ENCODE peak calls at places on chromosomes 5 and 9, in five cellular contexts. M is foreskin fibroblast, R is esophagus squamous epithelium, P is activated B cell treated with CpG ODN at 0.5 μM for 24 hours, D is spleen. L is an unnamed sample.

GRCh38 chr9:88433583-88434240 is 45.5 kb downstream of the SPIN1 start:
- DNase-seq in M (peak), R (no peak), P (no peak), D (no peak), L (no peak)

GRCh38 chr5:55154893-55155292 is 5.1 kb upstream of the GPX8 start:
- DNase-seq in M (peak), R (no peak), P (no peak), D (no peak), L (no peak)

GRCh38 chr5:160930361-160930760 is 78.3 kb upstream of the ATP10B start:
- DNase-seq in M (no peak), R (no peak), P (no peak), D (no peak), L (no peak)

GRCh38 chr9:1013018-1013417 is 36.6 kb downstream of the DMRT3 start:
- DNase-seq in M (no peak), R (no peak), P (no peak), D (no peak), L (peak)

GRCh38 chr9:129919836-129920235 is 84.6 kb downstream of the USP20 start:
- DNase-seq in M (no peak), R (no peak), P (no peak), D (no peak), L (no peak)

GRCh38 chr5:137035480-137035878 is 463.6 kb downstream of the SPOCK1 start:
- DNase-seq in M (no peak), R (no peak), P (no peak), D (no peak), L (no peak)

GRCh38 chr5:159316519-159317383 is 13.5 kb downstream of the IL12B start:
- DNase-seq in M (peak), R (no peak), P (no peak), D (no peak), L (no peak)

GRCh38 chr9:83327323-83327722 is 210.9 kb downstream of the FRMD3 start:
- DNase-seq in M (no peak), R (no peak), P (no peak), D (no peak), L (no peak)

GRCh38 chr5:72509401-72509800 is 2.2 kb upstream of the ZNF366 start:
- DNase-seq in M (no peak), R (no peak), P (no peak), D (peak), L (no peak)

GRCh38 chr5:37889612-37890317 is 49.9 kb upstream of the GDNF start:
- DNase-seq in M (peak), R (no peak), P (no peak), D (no peak), L (no peak)

GRCh38 chr9:966936-967335 is 9.5 kb upstream of the DMRT3 start:
- DNase-seq in M (no peak), R (no peak), P (no peak), D (no peak), L (no peak)

GRCh38 chr5:159010611-159011497 is 88.9 kb downstream of the EBF1 start:
- DNase-seq in M (no peak), R (no peak), P (no peak), D (peak), L (no peak)

GRCh38 chr5:114450516-114450909 is 88.6 kb downstream of the KCNN2 start:
- DNase-seq in M (no peak), R (no peak), P (no peak), D (no peak), L (no peak)

GRCh38 chr5:103271570-103272289 is 13.2 kb downstream of the MACIR start:
- DNase-seq in M (no peak), R (no peak), P (no peak), D (no peak), L (no peak)

GRCh38 chr9:113781381-113781780 is 94.7 kb upstream of the ZNF618 start:
- DNase-seq in M (no peak), R (no peak), P (no peak), D (no peak), L (no peak)

GRCh38 chr5:166165600-166165999 is 2125.8 kb upstream of the WWC1 start:
- DNase-seq in M (no peak), R (no peak), P (no peak), D (no peak), L (no peak)

GRCh38 chr5:87190687-87191086 is 77.0 kb upstream of the RASA1 start:
- DNase-seq in M (no peak), R (no peak), P (no peak), D (no peak), L (no peak)

GRCh38 chr9:98924971-98925820 is 18.5 kb upstream of the COL15A1 start:
- DNase-seq in M (no peak), R (no peak), P (no peak), D (no peak), L (no peak)

GRCh38 chr9:137602661-137603060 is 2.8 kb upstream of the ARRDC1 start:
- DNase-seq in M (no peak), R (no peak), P (no peak), D (no peak), L (peak)

GRCh38 chr9:131567910-131568309 is 22.6 kb downstream of the PRRT1B start:
- DNase-seq in M (no peak), R (no peak), P (no peak), D (no peak), L (no peak)

GRCh38 chr9:123637940-123638634 is 282.1 kb downstream of the CRB2 start:
- DNase-seq in M (no peak), R (no peak), P (no peak), D (no peak), L (no peak)

GRCh38 chr9:19642256-19642655 is 146.6 kb downstream of the SLC24A2 start:
- DNase-seq in M (no peak), R (no peak), P (no peak), D (no peak), L (no peak)

GRCh38 chr9:811101-811531 is 30.4 kb upstream of the DMRT1 start:
- DNase-seq in M (peak), R (no peak), P (no peak), D (no peak), L (no peak)

GRCh38 chr9:89362647-89363310 is 44.5 kb downstream of the SECISBP2 start:
- DNase-seq in M (no peak), R (no peak), P (no peak), D (no peak), L (no peak)

GRCh38 chr9:76198336-76198735 is 195.9 kb downstream of the RFK start:
- DNase-seq in M (peak), R (no peak), P (no peak), D (no peak), L (no peak)

GRCh38 chr9:112332977-112333638 is at the start of gene PTBP3:
- DNase-seq in M (peak), R (peak), P (peak), D (peak), L (peak)

GRCh38 chr5:158119852-158120708 is 261.1 kb upstream of the CLINT1 start:
- DNase-seq in M (peak), R (no peak), P (no peak), D (no peak), L (no peak)

GRCh38 chr9:36169166-36169565 is at the start of gene CCIN:
- DNase-seq in M (no peak), R (no peak), P (no peak), D (no peak), L (no peak)

GRCh38 chr9:133948571-133949485 is 43.3 kb downstream of the VAV2 start:
- DNase-seq in M (no peak), R (no peak), P (no peak), D (peak), L (no peak)

GRCh38 chr5:68709229-68709628 is 384.6 kb upstream of the SLC30A5 start:
- DNase-seq in M (no peak), R (no peak), P (no peak), D (no peak), L (no peak)

GRCh38 chr5:34751807-34752736 is 86.9 kb upstream of the TTC23L start:
- DNase-seq in M (no peak), R (no peak), P (no peak), D (no peak), L (no peak)

GRCh38 chr5:72453260-72453775 is 53.9 kb downstream of the ZNF366 start:
- DNase-seq in M (no peak), R (no peak), P (no peak), D (no peak), L (no peak)

GRCh38 chr9:83405674-83406255 is 132.4 kb downstream of the FRMD3 start:
- DNase-seq in M (no peak), R (no peak), P (no peak), D (no peak), L (no peak)

GRCh38 chr5:179241764-179242370 is 103.4 kb downstream of the ADAMTS2 start:
- DNase-seq in M (no peak), R (no peak), P (no peak), D (peak), L (no peak)

GRCh38 chr5:14213813-14214585 is 70.9 kb downstream of the TRIO start:
- DNase-seq in M (no peak), R (no peak), P (no peak), D (no peak), L (no peak)

DNA sequence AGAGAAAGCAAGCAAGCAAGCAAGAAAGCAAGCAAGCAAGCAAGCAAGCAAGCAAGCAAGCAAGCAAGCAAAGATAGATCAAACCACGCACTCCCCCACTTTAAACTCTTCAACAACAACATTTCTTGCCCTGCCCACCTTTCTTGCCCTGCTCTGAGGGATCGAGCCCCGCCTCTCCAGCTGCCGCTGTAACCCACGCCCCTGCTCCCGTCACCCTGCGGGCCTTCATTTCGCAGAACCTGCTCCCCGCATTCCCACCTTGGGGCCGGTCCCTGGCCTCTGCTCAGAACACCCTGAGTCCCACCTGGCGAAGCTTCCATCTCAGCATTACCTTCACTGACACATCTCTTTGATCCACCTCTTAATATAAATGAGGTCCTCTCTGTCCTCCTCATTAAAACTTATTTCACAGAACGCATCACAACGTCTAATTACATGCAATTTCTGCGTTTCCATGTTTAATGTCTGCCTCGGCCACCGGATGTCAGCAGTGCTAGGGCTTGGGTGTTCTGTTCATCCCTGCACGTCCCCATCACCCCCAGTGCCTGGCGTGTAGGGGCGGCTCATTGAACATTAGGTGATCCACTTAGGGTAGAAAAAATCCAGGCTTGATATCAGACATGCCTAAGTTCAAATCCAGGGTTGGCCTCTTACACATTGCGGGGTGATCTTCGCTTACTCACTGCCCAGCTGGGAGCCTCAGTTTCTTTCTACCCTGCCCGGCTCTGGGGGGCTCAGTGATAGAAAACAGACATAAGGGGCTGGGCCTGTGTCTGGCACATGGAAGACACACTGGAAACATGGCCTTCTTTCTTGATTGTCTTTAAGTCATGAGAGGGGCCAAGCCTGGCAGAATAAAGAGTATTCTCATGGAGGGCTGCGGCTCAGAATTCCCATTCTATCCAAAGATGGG is 187.6 kb downstream of the DAB2IP start:
- DNase-seq in M (no peak), R (no peak), P (no peak), D (peak), L (no peak)
- TF ChIP-seq CTCF in M (no peak), R (no peak), P (no peak), D (no peak), L (no peak)

GRCh38 chr5:149227168-149227826 is 44.4 kb upstream of the AFAP1L1 start:
- DNase-seq in M (peak), R (no peak), P (no peak), D (no peak), L (no peak)

GRCh38 chr5:149223081-149223848 is 48.4 kb upstream of the AFAP1L1 start:
- DNase-seq in M (no peak), R (no peak), P (no peak), D (no peak), L (no peak)

GRCh38 chr5:149224282-149224681 is 47.4 kb upstream of the AFAP1L1 start:
- DNase-seq in M (no peak), R (no peak), P (no peak), D (no peak), L (no peak)

GRCh38 chr5:149229298-149229937 is 42.2 kb upstream of the AFAP1L1 start:
- DNase-seq in M (no peak), R (no peak), P (no peak), D (no peak), L (no peak)

DNA sequence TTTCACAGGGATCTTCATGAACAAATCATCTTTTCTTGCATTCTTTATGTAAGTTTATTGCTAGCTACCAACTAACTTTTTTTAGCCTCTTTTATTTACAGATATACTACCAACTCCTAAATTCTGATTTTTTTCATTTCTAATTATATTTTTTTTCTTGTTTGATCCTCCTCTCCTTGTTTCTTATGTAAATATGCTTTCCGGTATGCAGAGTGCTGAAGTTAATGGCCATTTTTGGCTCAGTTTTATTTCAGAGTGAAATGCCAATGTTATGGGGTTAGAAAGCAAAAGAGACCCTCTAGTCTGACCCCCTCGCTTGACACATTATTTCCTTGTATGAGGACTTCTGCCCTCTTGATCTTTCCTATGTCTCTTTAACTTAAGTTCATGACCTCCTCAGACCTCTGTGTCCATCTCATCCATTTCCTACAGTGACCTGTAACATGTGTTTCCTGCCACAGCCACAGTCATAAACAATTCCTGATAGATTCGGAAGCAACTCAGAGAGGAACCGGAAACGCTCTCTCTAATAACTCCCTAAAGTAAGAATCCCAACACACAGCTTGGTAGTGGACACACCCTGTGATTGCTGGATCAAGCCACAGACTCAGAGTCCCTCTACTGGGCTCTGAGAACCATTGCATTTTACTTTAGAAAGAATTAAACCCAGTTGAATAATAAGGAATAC is 42.9 kb upstream of the AFAP1L1 start:
- DNase-seq in M (peak), R (no peak), P (no peak), D (no peak), L (no peak)
- TF ChIP-seq CTCF in M (peak), R (peak), P (no peak), D (peak), L (peak)

GRCh38 chr5:171855798-171856772 is 70.5 kb downstream of the SMIM23 start:
- DNase-seq in M (no peak), R (no peak), P (no peak), D (no peak), L (no peak)

GRCh38 chr5:171855265-171855664 is 69.6 kb downstream of the SMIM23 start:
- DNase-seq in M (no peak), R (no peak), P (no peak), D (no peak), L (no peak)

GRCh38 chr5:171861383-171861782 is 75.8 kb downstream of the SMIM23 start:
- DNase-seq in M (no peak), R (no peak), P (no peak), D (no peak), L (no peak)

GRCh38 chr5:171857537-171857936 is 71.9 kb downstream of the SMIM23 start:
- DNase-seq in M (no peak), R (no peak), P (no peak), D (no peak), L (no peak)

GRCh38 chr5:171858303-171858702 is 72.7 kb downstream of the SMIM23 start:
- DNase-seq in M (no peak), R (no peak), P (no peak), D (no peak), L (no peak)
- TF ChIP-seq CTCF in M (peak), R (peak), P (no peak), D (no peak), L (peak)

GRCh38 chr5:59666709-59667108 is 226.8 kb downstream of the PDE4D start:
- DNase-seq in M (no peak), R (no peak), P (no peak), D (no peak), L (no peak)
- TF ChIP-seq CTCF in M (no peak), R (no peak), P (no peak), D (no peak), L (no peak)

DNA sequence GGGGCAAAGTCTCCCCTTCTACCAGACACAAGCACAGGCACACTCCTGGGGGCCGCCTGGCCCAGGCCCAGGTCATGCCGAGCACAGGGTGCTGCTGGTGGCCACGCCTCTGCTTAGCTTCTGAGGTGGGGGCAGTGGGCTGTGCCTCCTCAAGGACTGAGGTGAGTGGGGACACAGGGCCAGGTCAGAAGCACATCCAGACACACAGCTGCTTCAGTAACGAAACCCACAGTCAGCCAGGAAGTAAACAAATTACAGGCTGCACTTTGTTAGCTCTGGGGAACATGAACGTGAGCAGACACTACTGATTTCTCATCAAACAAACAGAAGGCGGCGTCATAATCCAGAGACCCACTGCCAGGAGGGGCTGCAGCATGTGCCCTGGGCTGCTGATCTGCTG is 192.4 kb downstream of the HSPA4 start:
- DNase-seq in M (no peak), R (no peak), P (no peak), D (peak), L (no peak)
- TF ChIP-seq CTCF in M (no peak), R (no peak), P (no peak), D (no peak), L (no peak)

DNA sequence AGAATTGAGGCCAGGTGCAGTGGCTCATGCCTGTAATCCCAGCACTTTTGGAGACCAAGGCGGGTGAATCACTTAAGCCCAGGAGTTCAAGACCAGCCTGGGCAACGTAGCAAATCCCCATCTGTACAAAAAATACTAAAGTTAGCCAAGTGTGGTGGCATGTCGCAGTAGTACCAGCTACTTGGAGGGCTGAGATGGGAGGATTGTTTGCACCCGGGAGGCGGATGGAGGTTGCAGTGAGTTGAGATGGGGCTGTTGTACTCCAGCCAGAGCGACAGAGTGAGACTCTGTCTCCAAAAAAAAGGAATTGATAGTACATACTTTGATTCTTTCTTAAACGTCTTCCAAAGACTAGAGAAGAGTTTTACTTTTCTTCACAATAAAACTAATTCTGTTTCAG is 132.1 kb upstream of the GRHPR start:
- DNase-seq in M (no peak), R (no peak), P (no peak), D (no peak), L (no peak)
- TF ChIP-seq CTCF in M (no peak), R (no peak), P (no peak), D (no peak), L (no peak)

GRCh38 chr5:138336952-138337684 is 948 bp upstream of the FAM53C start:
- DNase-seq in M (peak), R (no peak), P (no peak), D (no peak), L (peak)

GRCh38 chr5:138339464-138339863 is 1.4 kb downstream of the FAM53C start:
- DNase-seq in M (no peak), R (no peak), P (no peak), D (no peak), L (no peak)

GRCh38 chr5:138337685-138338410 is at the start of gene FAM53C:
- DNase-seq in M (peak), R (peak), P (peak), D (peak), L (peak)

GRCh38 chr5:138339086-138339456 is 1.0 kb downstream of the FAM53C start:
- DNase-seq in M (no peak), R (no peak), P (no peak), D (no peak), L (no peak)

GRCh38 chr5:138338411-138339085 is 482 bp downstream of the FAM53C start:
- DNase-seq in M (no peak), R (no peak), P (peak), D (no peak), L (no peak)
- TF ChIP-seq CTCF in M (no peak), R (no peak), P (no peak), D (no peak), L (no peak)

DNA sequence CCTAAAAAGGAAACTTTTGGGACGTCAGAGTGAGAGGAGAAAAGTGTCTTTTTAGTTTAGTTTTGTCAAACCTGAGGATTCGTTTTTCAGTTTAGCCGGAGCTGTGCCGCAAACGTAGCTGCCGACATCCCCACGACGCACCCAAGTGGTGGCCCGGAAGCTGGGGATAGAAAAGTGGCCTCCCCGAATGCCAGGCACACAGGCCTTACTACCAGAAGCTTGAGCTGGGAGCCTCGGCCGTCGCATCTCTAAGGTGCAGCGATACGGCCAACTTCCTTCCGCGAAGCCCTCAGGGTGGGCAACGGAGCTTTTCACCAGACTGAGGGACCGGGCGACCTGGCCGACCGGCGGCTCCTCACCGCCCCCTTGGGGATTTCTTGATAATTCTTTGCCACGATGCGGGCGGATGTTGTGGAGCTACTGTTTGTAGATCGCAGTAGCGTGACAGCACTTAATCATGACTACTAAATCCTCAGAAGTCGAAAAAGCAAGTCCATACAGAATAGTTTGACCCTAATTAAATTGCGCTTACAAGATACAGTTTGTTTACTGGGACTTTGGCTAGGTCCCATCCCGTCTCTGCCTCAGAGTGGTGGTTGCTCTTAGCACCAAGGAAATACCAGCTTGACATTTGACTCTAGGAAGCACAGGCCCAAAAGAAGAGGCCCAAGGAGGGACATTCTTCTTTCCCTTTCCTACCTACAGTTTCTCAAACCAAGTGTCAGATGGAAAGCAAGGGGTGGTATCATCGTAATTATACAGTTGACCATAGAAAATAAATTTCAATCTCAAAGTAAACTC is 584 bp upstream of the TMEM267 start:
- DNase-seq in M (peak), R (peak), P (peak), D (peak), L (peak)
- TF ChIP-seq CTCF in M (peak), R (peak), P (no peak), D (peak), L (peak)

L was measured in CD14-positive monocyte.